ENCODE peak calls at places on chromosomes 16 and 17, in six cellular contexts. J is A549, M is GM12878, Q is HepG2, N is endothelial cell of umbilical vein, I is K562. L is an unnamed sample.

GRCh38 chr17:57645950-57646686 is 99.0 kb downstream of the CCDC182 start:
- DNase-seq in J (no peak), M (no peak), Q (no peak), N (no peak), I (no peak), L (peak)

GRCh38 chr16:56950051-56950450 is 11.7 kb upstream of the CETP start:
- DNase-seq in J (no peak), M (no peak), Q (no peak), N (no peak), I (no peak), L (no peak)

GRCh38 chr17:1259910-1260389 is 10.3 kb upstream of the BHLHA9 start:
- DNase-seq in J (no peak), M (no peak), Q (no peak), N (no peak), I (no peak), L (no peak)

GRCh38 chr16:25006504-25007055 is 8.6 kb downstream of the ARHGAP17 start:
- DNase-seq in J (no peak), M (no peak), Q (peak), N (peak), I (no peak), L (peak)

GRCh38 chr16:68668266-68668665 is 23.2 kb downstream of the CDH3 start:
- DNase-seq in J (no peak), M (peak), Q (no peak), N (no peak), I (no peak), L (peak)

GRCh38 chr17:57872536-57872935 is 22.7 kb upstream of the MRPS23 start:
- DNase-seq in J (no peak), M (no peak), Q (no peak), N (no peak), I (no peak), L (peak)

GRCh38 chr17:60464343-60464742 is 42.1 kb downstream of the CHCT1 start:
- DNase-seq in J (no peak), M (no peak), Q (no peak), N (no peak), I (no peak), L (no peak)

GRCh38 chr17:1485311-1485747 is 7.2 kb downstream of the MYO1C start:
- DNase-seq in J (peak), M (no peak), Q (peak), N (peak), I (peak), L (no peak)

GRCh38 chr17:55198690-55199370 is 65.9 kb upstream of the HLF start:
- DNase-seq in J (no peak), M (no peak), Q (no peak), N (no peak), I (no peak), L (no peak)

GRCh38 chr17:52546493-52546892 is 388.0 kb upstream of the CA10 start:
- DNase-seq in J (no peak), M (no peak), Q (no peak), N (no peak), I (no peak), L (no peak)

GRCh38 chr16:1308036-1308976 is 1.1 kb upstream of the UBE2I start:
- DNase-seq in J (peak), M (no peak), Q (peak), N (no peak), I (peak), L (no peak)

GRCh38 chr16:14520753-14521152 is 109.3 kb downstream of the PARN start:
- DNase-seq in J (no peak), M (no peak), Q (no peak), N (no peak), I (no peak), L (no peak)

GRCh38 chr16:19014456-19014855 is 30.7 kb downstream of the TMC7 start:
- DNase-seq in J (peak), M (no peak), Q (peak), N (no peak), I (no peak), L (peak)

GRCh38 chr17:63486317-63487013 is 9.6 kb downstream of the ACE start:
- DNase-seq in J (no peak), M (no peak), Q (no peak), N (no peak), I (no peak), L (no peak)

GRCh38 chr16:1884155-1884760 is 12.3 kb upstream of the MEIOB start:
- DNase-seq in J (peak), M (no peak), Q (peak), N (peak), I (peak), L (peak)

GRCh38 chr17:74971842-74972106 is 785 bp downstream of the HID1 start:
- DNase-seq in J (no peak), M (no peak), Q (no peak), N (no peak), I (no peak), L (no peak)

GRCh38 chr16:15857779-15858560 is 1.1 kb upstream of the MYH11 start:
- DNase-seq in J (no peak), M (no peak), Q (no peak), N (peak), I (no peak), L (no peak)

GRCh38 chr17:38427160-38427949 is 909 bp upstream of the ARHGAP23 start:
- DNase-seq in J (no peak), M (no peak), Q (no peak), N (no peak), I (no peak), L (no peak)

GRCh38 chr17:38426441-38426840 is 1.8 kb upstream of the ARHGAP23 start:
- DNase-seq in J (no peak), M (no peak), Q (no peak), N (no peak), I (no peak), L (no peak)

GRCh38 chr17:38428643-38429371 is 543 bp downstream of the ARHGAP23 start:
- DNase-seq in J (no peak), M (no peak), Q (no peak), N (peak), I (no peak), L (peak)

GRCh38 chr17:38429476-38430100 is 1.3 kb downstream of the ARHGAP23 start:
- DNase-seq in J (no peak), M (no peak), Q (no peak), N (no peak), I (no peak), L (no peak)

DNA sequence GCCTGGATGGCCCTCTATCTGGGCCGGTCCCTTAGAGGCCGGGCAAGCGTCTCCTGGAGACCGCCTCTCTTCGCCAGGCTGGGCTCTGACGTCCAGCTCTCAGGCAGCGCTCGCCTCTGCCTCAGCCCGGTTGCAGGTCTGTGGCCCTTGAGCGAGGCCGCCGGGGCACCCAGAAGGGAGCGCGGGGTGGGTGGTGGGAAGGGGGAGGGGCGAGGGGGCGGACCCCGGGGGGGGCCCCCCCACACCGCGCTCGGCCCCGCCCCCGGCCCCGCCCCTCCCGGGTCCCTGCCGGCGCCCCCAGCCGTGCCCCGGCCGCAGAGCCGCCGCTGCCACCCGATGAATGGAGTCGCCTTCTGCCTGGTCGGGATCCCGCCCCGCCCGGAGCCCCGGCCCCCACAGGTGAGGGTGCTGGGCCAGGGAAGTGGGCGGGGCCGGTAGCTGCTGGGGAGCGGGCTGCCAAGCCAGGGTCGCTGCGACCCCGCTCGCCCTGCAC is at the start of gene ARHGAP23:
- DNase-seq in J (peak), M (no peak), Q (no peak), N (peak), I (peak), L (peak)
- TF ChIP-seq POLR2A in J (peak), M (no peak), Q (no peak), N (no peak), I (no peak), L (peak)

DNA sequence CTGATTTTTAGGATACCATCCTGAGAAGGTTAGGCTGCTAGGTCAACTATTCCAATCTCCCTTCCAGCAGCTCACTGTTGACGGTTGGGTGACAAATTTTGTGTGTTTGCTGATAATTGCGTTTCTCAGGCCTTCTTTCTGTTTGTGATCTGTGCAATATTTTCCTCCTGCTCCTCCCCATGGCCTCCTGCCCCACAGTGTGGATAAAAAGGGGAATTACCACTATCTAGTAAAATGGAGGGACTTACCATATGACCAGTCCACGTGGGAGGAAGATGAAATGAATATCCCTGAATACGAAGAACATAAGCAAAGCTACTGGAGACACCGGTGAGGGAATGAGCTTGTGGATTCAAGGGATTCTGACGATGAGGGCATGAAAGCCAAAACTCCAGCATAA is 9.2 kb downstream of the CHD3 start:
- DNase-seq in J (peak), M (no peak), Q (peak), N (peak), I (no peak), L (peak)
- TF ChIP-seq MYC in J (no peak), M (no peak), Q (no peak), N (no peak), I (no peak), L (peak)

DNA sequence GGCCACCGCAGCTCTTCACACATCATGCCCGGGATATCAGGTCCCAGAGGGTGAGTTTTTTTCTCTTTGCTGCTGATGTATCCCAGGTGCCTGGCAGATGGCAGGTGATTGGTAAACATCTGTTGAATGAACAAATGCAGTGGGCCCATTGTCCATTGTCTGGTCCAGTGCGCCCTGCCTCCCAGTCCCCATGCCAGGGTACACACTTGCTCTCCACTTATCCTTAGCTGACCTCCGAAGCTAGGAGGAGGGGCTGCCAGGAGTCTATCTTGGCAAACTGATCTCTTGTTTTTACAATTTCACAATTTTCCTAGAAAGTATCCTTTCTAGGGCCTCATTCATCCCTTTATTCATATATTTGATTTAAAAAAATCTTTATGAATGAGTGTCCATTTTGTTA is 196.0 kb downstream of the RAB11FIP4 start:
- DNase-seq in J (no peak), M (no peak), Q (no peak), N (no peak), I (no peak), L (no peak)
- TF ChIP-seq POLR2A in J (no peak), M (no peak), Q (no peak), N (no peak), I (no peak), L (no peak)

GRCh38 chr16:79563919-79564318 is 36.6 kb downstream of the MAF start:
- DNase-seq in J (no peak), M (no peak), Q (no peak), N (no peak), I (no peak), L (no peak)
- TF ChIP-seq MYC in J (no peak), M (no peak), Q (no peak), N (no peak), I (no peak), L (no peak)

DNA sequence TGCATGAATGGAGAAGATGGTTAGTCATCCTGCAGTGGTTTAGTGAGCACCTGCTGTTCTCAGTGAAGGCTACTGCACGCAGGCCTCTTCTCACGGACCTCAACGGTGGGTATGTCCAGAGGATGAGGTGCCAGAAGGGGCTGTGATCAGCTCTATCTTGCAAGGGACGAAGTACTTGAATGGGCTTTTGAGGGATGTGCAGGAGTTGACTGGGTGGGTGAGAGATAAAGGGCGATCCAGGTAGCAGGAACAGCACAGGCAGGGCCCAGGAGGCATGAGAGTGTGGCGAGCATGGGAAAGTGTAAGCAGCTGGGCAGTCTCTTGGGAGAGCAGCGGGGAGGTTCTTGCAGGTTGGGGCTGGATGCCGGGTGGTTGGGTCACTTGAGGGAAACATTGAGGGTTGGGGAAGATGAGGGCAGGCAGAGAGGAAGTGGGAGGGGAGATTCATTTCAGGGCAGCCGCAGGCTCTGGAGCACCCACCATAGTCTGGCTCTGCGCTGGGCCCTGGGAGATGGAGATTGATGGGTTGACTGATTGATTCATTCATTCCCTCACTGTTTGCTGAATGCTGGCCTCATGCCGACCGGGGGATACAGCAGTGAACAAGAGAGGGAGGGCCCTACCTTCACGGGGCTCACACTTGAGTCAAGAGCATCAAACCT is 115.1 kb upstream of the CIBAR2 start:
- DNase-seq in J (no peak), M (peak), Q (no peak), N (no peak), I (no peak), L (peak)
- TF ChIP-seq POLR2A in J (no peak), M (peak), Q (no peak), N (no peak), I (no peak), L (no peak)

GRCh38 chr17:10842658-10843057 is 4.8 kb upstream of the PIRT start:
- DNase-seq in J (no peak), M (no peak), Q (no peak), N (no peak), I (no peak), L (no peak)
- TF ChIP-seq MYC in J (no peak), M (no peak), Q (no peak), N (no peak), I (no peak), L (no peak)

GRCh38 chr17:42744806-42745617 is at the start of gene EZH1:
- DNase-seq in J (peak), M (peak), Q (peak), N (peak), I (peak), L (peak)
- TF ChIP-seq POLR2A in J (peak), M (peak), Q (peak), N (peak), I (peak), L (peak)

DNA sequence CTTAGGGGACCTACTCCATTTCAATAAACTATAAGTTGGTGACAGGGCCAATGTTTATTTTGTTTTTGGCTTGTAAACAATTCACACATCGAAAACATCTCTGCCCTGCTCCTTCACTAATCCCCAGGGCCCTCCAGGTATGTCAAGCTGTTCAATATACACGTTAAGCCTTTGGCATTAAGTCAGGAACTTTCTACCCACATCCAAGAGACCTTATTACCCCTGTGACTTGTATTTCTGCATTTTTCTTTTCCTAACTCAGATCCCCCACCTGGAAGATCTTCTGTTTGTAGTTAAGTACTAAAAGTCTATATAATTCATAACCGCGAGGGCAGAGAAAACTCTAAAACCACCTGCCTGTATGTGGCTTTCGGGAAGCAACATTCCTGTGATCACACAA is 106.8 kb upstream of the AXIN2 start:
- DNase-seq in J (no peak), M (no peak), Q (no peak), N (no peak), I (no peak), L (no peak)
- TF ChIP-seq MYC in J (no peak), M (no peak), Q (no peak), N (no peak), I (no peak), L (no peak)

DNA sequence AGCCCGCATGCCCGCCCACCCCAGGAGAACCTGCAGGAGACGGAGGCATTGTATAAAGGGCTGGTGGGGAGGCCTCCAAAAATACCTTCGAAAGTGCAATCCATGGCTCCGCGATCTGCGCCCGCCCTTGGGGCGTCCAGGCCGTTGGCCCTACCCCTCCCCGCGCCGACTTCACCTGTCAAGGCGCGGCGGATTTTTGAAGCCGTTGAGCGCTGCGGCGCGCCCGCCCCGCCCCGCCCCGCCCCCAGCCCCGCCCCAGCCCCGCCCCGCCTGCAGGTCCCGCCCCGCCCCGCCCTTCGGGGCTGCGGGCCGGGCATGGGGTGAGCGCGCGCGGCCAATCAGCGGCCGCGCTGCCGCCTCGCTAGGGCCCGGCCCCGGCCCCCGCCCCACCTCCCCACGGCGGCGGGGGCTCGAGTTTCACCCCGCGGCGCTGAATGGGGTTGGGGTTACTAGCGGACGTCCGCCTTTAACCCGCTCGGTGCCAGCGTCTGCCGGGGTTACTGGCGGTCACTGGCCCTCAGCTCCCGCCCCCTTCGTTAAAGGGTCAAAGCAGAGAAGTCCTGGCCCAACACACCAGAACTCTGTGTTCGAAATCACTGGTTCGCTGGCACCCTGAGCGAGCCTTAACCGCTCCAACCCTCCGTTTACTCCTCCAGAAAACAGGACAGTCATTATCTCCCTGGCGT is 13.2 kb downstream of the SREBF1 start:
- DNase-seq in J (peak), M (no peak), Q (peak), N (peak), I (peak), L (peak)
- TF ChIP-seq POLR2A in J (no peak), M (peak), Q (no peak), N (no peak), I (no peak), L (peak)

DNA sequence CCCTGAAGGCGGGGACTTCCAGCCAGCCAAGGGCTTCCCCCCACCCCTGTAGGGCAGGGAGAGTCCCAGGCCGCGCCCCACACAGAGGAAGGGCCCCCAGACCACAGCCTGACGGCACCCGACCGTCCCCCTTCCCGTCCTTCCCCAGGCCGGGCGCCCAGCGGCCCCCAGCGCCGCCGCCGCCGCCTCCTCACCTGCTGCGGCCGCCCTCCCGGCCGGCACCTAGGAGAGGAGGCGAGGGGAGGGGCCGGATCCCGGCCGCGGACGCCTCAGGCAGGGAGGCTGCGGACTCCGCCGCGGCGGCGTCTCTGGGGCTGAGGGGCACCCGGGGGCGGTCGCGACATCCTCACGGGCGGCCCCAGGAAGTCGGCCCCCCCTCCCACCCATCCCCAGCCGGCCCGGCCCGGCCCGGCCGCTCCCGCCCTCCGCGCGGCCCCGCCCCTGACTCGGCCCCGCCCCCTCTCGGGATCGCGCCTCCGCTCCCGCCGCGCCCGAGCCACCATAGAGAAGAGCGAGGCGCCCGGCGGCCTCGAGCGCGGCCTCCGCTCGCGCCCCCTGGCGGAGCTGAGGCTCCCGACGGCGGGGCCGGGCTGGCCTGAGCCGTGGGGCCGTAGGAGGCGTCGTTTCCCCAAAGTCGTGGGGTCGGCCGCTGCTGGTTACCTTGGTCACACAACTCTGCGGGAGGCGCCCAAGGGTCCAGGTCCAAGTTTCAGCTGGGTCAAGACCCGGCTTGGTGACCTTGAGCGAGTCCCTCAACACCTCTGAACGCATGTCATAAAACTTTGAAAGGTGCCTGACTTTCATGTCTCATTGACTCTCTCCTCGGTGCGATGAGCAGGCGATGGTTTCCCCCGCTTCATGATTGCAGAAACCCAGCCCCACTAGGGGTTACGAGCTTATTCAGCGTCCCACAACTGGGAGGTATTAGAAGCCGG is 25.7 kb upstream of the RFFL start:
- DNase-seq in J (peak), M (no peak), Q (peak), N (peak), I (peak), L (peak)
- TF ChIP-seq MYC in J (peak), M (no peak), Q (peak), N (no peak), I (no peak), L (peak)